ENCODE peak calls at places on chromosome 3, in ten cellular contexts. One of them, this sample, is unnamed.

GRCh38 chr3:50251220-50251619 is 15.2 kb downstream of the GNAI2 start:
- DNase-seq in cardiac muscle cell: peak; percentile 73
- DNase-seq in fibroblast of the aortic adventitia: peak; percentile 92
- DNase-seq in GM20000: no peak
- DNase-seq in nephron progenitor cell: no peak
- DNase-seq in astrocyte of the spinal cord: peak; percentile 89
- DNase-seq in endodermal cell: no peak
- DNase-seq in astrocyte: peak; percentile 93
- DNase-seq in heart left ventricle: no peak
- DNase-seq in HFFc6: peak; percentile 97
- DNase-seq in this sample: no peak

GRCh38 chr3:16437640-16438039 is 75.9 kb downstream of the RFTN1 start:
- DNase-seq in cardiac muscle cell: no peak
- DNase-seq in fibroblast of the aortic adventitia: no peak
- DNase-seq in GM20000: no peak
- DNase-seq in nephron progenitor cell: no peak
- DNase-seq in astrocyte of the spinal cord: no peak
- DNase-seq in endodermal cell: no peak
- DNase-seq in astrocyte: no peak
- DNase-seq in heart left ventricle: no peak
- DNase-seq in HFFc6: no peak
- DNase-seq in this sample: no peak

GRCh38 chr3:50494136-50494535 is 9.3 kb downstream of the CACNA2D2 start:
- DNase-seq in cardiac muscle cell: no peak
- DNase-seq in fibroblast of the aortic adventitia: no peak
- DNase-seq in GM20000: no peak
- DNase-seq in nephron progenitor cell: no peak
- DNase-seq in astrocyte of the spinal cord: no peak
- DNase-seq in endodermal cell: no peak
- DNase-seq in astrocyte: no peak
- DNase-seq in heart left ventricle: no peak
- DNase-seq in HFFc6: no peak
- DNase-seq in this sample: no peak

GRCh38 chr3:62876064-62876463 is 848 bp upstream of the CADPS start:
- DNase-seq in cardiac muscle cell: peak; percentile 56
- DNase-seq in fibroblast of the aortic adventitia: peak; percentile 22
- DNase-seq in GM20000: peak; percentile 26
- DNase-seq in nephron progenitor cell: peak; percentile 88
- DNase-seq in astrocyte of the spinal cord: peak; percentile 56
- DNase-seq in endodermal cell: peak; percentile 94
- DNase-seq in astrocyte: peak; percentile 64
- DNase-seq in heart left ventricle: peak; percentile 53
- DNase-seq in HFFc6: no peak
- DNase-seq in this sample: peak; percentile 79

GRCh38 chr3:120227710-120228347 is 57.2 kb downstream of the GPR156 start:
- DNase-seq in cardiac muscle cell: no peak
- DNase-seq in fibroblast of the aortic adventitia: no peak
- DNase-seq in GM20000: no peak
- DNase-seq in nephron progenitor cell: no peak
- DNase-seq in astrocyte of the spinal cord: peak; percentile 9
- DNase-seq in endodermal cell: peak; percentile 42
- DNase-seq in astrocyte: no peak
- DNase-seq in heart left ventricle: no peak
- DNase-seq in HFFc6: no peak
- DNase-seq in this sample: no peak

GRCh38 chr3:50317303-50317702 is 5.2 kb downstream of the HYAL2 start:
- DNase-seq in cardiac muscle cell: no peak
- DNase-seq in fibroblast of the aortic adventitia: no peak
- DNase-seq in GM20000: no peak
- DNase-seq in nephron progenitor cell: no peak
- DNase-seq in astrocyte of the spinal cord: no peak
- DNase-seq in endodermal cell: peak; percentile 43
- DNase-seq in astrocyte: no peak
- DNase-seq in heart left ventricle: no peak
- DNase-seq in HFFc6: no peak
- DNase-seq in this sample: no peak

GRCh38 chr3:140023616-140024530 is 88.9 kb downstream of the CLSTN2 start:
- DNase-seq in cardiac muscle cell: no peak
- DNase-seq in fibroblast of the aortic adventitia: peak; percentile 7
- DNase-seq in GM20000: no peak
- DNase-seq in nephron progenitor cell: no peak
- DNase-seq in astrocyte of the spinal cord: no peak
- DNase-seq in endodermal cell: no peak
- DNase-seq in astrocyte: no peak
- DNase-seq in heart left ventricle: no peak
- DNase-seq in HFFc6: no peak
- DNase-seq in this sample: no peak

GRCh38 chr3:157865449-157865862 is 240.8 kb downstream of the SHOX2 start:
- DNase-seq in cardiac muscle cell: peak; percentile 19
- DNase-seq in fibroblast of the aortic adventitia: no peak
- DNase-seq in GM20000: peak; percentile 63
- DNase-seq in nephron progenitor cell: peak; percentile 67
- DNase-seq in astrocyte of the spinal cord: no peak
- DNase-seq in endodermal cell: peak; percentile 93
- DNase-seq in astrocyte: no peak
- DNase-seq in heart left ventricle: no peak
- DNase-seq in HFFc6: no peak
- DNase-seq in this sample: peak; percentile 87

GRCh38 chr3:58173670-58174472 is 36.9 kb downstream of the DNASE1L3 start:
- DNase-seq in cardiac muscle cell: peak; percentile 24
- DNase-seq in fibroblast of the aortic adventitia: no peak
- DNase-seq in GM20000: peak; percentile 72
- DNase-seq in nephron progenitor cell: peak; percentile 52
- DNase-seq in astrocyte of the spinal cord: no peak
- DNase-seq in endodermal cell: peak; percentile 89
- DNase-seq in astrocyte: no peak
- DNase-seq in heart left ventricle: peak; percentile 52
- DNase-seq in HFFc6: no peak
- DNase-seq in this sample: peak; percentile 58

GRCh38 chr3:64708456-64708855 is 20.7 kb upstream of the ADAMTS9 start:
- DNase-seq in cardiac muscle cell: no peak
- DNase-seq in fibroblast of the aortic adventitia: no peak
- DNase-seq in GM20000: no peak
- DNase-seq in nephron progenitor cell: peak; percentile 4
- DNase-seq in astrocyte of the spinal cord: no peak
- DNase-seq in endodermal cell: no peak
- DNase-seq in astrocyte: no peak
- DNase-seq in heart left ventricle: no peak
- DNase-seq in HFFc6: no peak
- DNase-seq in this sample: no peak

GRCh38 chr3:151345854-151346253 is 16.5 kb upstream of the P2RY13 start:
- DNase-seq in cardiac muscle cell: peak; percentile 77
- DNase-seq in fibroblast of the aortic adventitia: peak; percentile 78
- DNase-seq in GM20000: no peak
- DNase-seq in nephron progenitor cell: no peak
- DNase-seq in astrocyte of the spinal cord: peak; percentile 73
- DNase-seq in endodermal cell: no peak
- DNase-seq in astrocyte: peak; percentile 68
- DNase-seq in heart left ventricle: no peak
- DNase-seq in HFFc6: peak; percentile 55
- DNase-seq in this sample: no peak

GRCh38 chr3:62188547-62189375 is 184.6 kb downstream of the FEZF2 start:
- DNase-seq in cardiac muscle cell: peak; percentile 85
- DNase-seq in fibroblast of the aortic adventitia: peak; percentile 85
- DNase-seq in GM20000: peak; percentile 74
- DNase-seq in nephron progenitor cell: peak; percentile 81
- DNase-seq in astrocyte of the spinal cord: peak; percentile 81
- DNase-seq in endodermal cell: peak; percentile 89
- DNase-seq in astrocyte: peak; percentile 31
- DNase-seq in heart left ventricle: peak; percentile 79
- DNase-seq in HFFc6: peak; percentile 57
- DNase-seq in this sample: peak; percentile 74

GRCh38 chr3:189754356-189754755 is 123.2 kb downstream of the TP63 start:
- DNase-seq in cardiac muscle cell: no peak
- DNase-seq in fibroblast of the aortic adventitia: no peak
- DNase-seq in GM20000: no peak
- DNase-seq in nephron progenitor cell: no peak
- DNase-seq in astrocyte of the spinal cord: no peak
- DNase-seq in endodermal cell: no peak
- DNase-seq in astrocyte: no peak
- DNase-seq in heart left ventricle: no peak
- DNase-seq in HFFc6: no peak
- DNase-seq in this sample: no peak

GRCh38 chr3:150913174-150913922 is 8.1 kb upstream of the MINDY4B start:
- DNase-seq in cardiac muscle cell: peak; percentile 11
- DNase-seq in fibroblast of the aortic adventitia: peak; percentile 5
- DNase-seq in GM20000: no peak
- DNase-seq in nephron progenitor cell: no peak
- DNase-seq in astrocyte of the spinal cord: no peak
- DNase-seq in endodermal cell: no peak
- DNase-seq in astrocyte: no peak
- DNase-seq in heart left ventricle: no peak
- DNase-seq in HFFc6: no peak
- DNase-seq in this sample: no peak

GRCh38 chr3:153096611-153097200 is 65.3 kb upstream of the RAP2B start:
- DNase-seq in cardiac muscle cell: no peak
- DNase-seq in fibroblast of the aortic adventitia: no peak
- DNase-seq in GM20000: no peak
- DNase-seq in nephron progenitor cell: no peak
- DNase-seq in astrocyte of the spinal cord: no peak
- DNase-seq in endodermal cell: no peak
- DNase-seq in astrocyte: no peak
- DNase-seq in heart left ventricle: no peak
- DNase-seq in HFFc6: no peak
- DNase-seq in this sample: no peak

GRCh38 chr3:122563717-122564025 is 429 bp downstream of the PARP9 start:
- DNase-seq in cardiac muscle cell: peak; percentile 18
- DNase-seq in fibroblast of the aortic adventitia: peak; percentile 32
- DNase-seq in GM20000: peak; percentile 34
- DNase-seq in nephron progenitor cell: no peak
- DNase-seq in astrocyte of the spinal cord: no peak
- DNase-seq in endodermal cell: peak; percentile 66
- DNase-seq in astrocyte: no peak
- DNase-seq in heart left ventricle: peak; percentile 20
- DNase-seq in HFFc6: no peak
- DNase-seq in this sample: no peak

GRCh38 chr3:49606427-49606826 is 52.1 kb downstream of the BSN start:
- DNase-seq in cardiac muscle cell: no peak
- DNase-seq in fibroblast of the aortic adventitia: no peak
- DNase-seq in GM20000: no peak
- DNase-seq in nephron progenitor cell: no peak
- DNase-seq in astrocyte of the spinal cord: no peak
- DNase-seq in endodermal cell: peak; percentile 30
- DNase-seq in astrocyte: no peak
- DNase-seq in heart left ventricle: no peak
- DNase-seq in HFFc6: no peak
- DNase-seq in this sample: no peak

GRCh38 chr3:13708301-13708700 is 159.4 kb downstream of the FBLN2 start:
- DNase-seq in cardiac muscle cell: no peak
- DNase-seq in fibroblast of the aortic adventitia: no peak
- DNase-seq in GM20000: no peak
- DNase-seq in nephron progenitor cell: no peak
- DNase-seq in astrocyte of the spinal cord: no peak
- DNase-seq in endodermal cell: peak; percentile 17
- DNase-seq in astrocyte: no peak
- DNase-seq in heart left ventricle: no peak
- DNase-seq in HFFc6: no peak
- DNase-seq in this sample: no peak

GRCh38 chr3:14862303-14862660 is 43.5 kb downstream of the FGD5 start:
- DNase-seq in cardiac muscle cell: no peak
- DNase-seq in fibroblast of the aortic adventitia: no peak
- DNase-seq in GM20000: no peak
- DNase-seq in nephron progenitor cell: no peak
- DNase-seq in astrocyte of the spinal cord: no peak
- DNase-seq in endodermal cell: no peak
- DNase-seq in astrocyte: no peak
- DNase-seq in heart left ventricle: no peak
- DNase-seq in HFFc6: no peak
- DNase-seq in this sample: no peak

GRCh38 chr3:143135150-143135549 is 15.6 kb downstream of the CHST2 start:
- DNase-seq in cardiac muscle cell: peak; percentile 95
- DNase-seq in fibroblast of the aortic adventitia: peak; percentile 94
- DNase-seq in GM20000: no peak
- DNase-seq in nephron progenitor cell: no peak
- DNase-seq in astrocyte of the spinal cord: peak; percentile 95
- DNase-seq in endodermal cell: no peak
- DNase-seq in astrocyte: peak; percentile 98
- DNase-seq in heart left ventricle: no peak
- DNase-seq in HFFc6: peak; percentile 96
- DNase-seq in this sample: no peak
- TF ChIP-seq CTCF in cardiac muscle cell: peak; percentile 32
- TF ChIP-seq CTCF in fibroblast of the aortic adventitia: peak; percentile 25
- TF ChIP-seq CTCF in GM20000: no peak
- TF ChIP-seq CTCF in nephron progenitor cell: no peak
- TF ChIP-seq CTCF in astrocyte of the spinal cord: no peak
- TF ChIP-seq CTCF in endodermal cell: no peak
- TF ChIP-seq CTCF in astrocyte: no peak
- TF ChIP-seq CTCF in heart left ventricle: no peak
- TF ChIP-seq CTCF in HFFc6: no peak
- TF ChIP-seq CTCF in this sample: no peak

GRCh38 chr3:42544492-42545283 is 37.1 kb downstream of the SEC22C start:
- DNase-seq in cardiac muscle cell: no peak
- DNase-seq in fibroblast of the aortic adventitia: no peak
- DNase-seq in GM20000: no peak
- DNase-seq in nephron progenitor cell: no peak
- DNase-seq in astrocyte of the spinal cord: peak; percentile 9
- DNase-seq in endodermal cell: no peak
- DNase-seq in astrocyte: no peak
- DNase-seq in heart left ventricle: no peak
- DNase-seq in HFFc6: no peak
- DNase-seq in this sample: no peak
- TF ChIP-seq CTCF in cardiac muscle cell: no peak
- TF ChIP-seq CTCF in fibroblast of the aortic adventitia: peak; percentile 17
- TF ChIP-seq CTCF in GM20000: no peak
- TF ChIP-seq CTCF in nephron progenitor cell: no peak
- TF ChIP-seq CTCF in astrocyte of the spinal cord: peak; percentile 26
- TF ChIP-seq CTCF in endodermal cell: peak; percentile 49
- TF ChIP-seq CTCF in astrocyte: no peak
- TF ChIP-seq CTCF in heart left ventricle: no peak
- TF ChIP-seq CTCF in HFFc6: peak; percentile 37
- TF ChIP-seq CTCF in this sample: no peak

GRCh38 chr3:112855883-112856282 is 9.2 kb upstream of the CD200R1L start:
- DNase-seq in cardiac muscle cell: no peak
- DNase-seq in fibroblast of the aortic adventitia: no peak
- DNase-seq in GM20000: no peak
- DNase-seq in nephron progenitor cell: no peak
- DNase-seq in astrocyte of the spinal cord: no peak
- DNase-seq in endodermal cell: no peak
- DNase-seq in astrocyte: no peak
- DNase-seq in heart left ventricle: no peak
- DNase-seq in HFFc6: no peak
- DNase-seq in this sample: no peak
- TF ChIP-seq CTCF in cardiac muscle cell: no peak
- TF ChIP-seq CTCF in fibroblast of the aortic adventitia: no peak
- TF ChIP-seq CTCF in GM20000: no peak
- TF ChIP-seq CTCF in nephron progenitor cell: no peak
- TF ChIP-seq CTCF in astrocyte of the spinal cord: no peak
- TF ChIP-seq CTCF in endodermal cell: no peak
- TF ChIP-seq CTCF in astrocyte: no peak
- TF ChIP-seq CTCF in heart left ventricle: no peak
- TF ChIP-seq CTCF in HFFc6: no peak
- TF ChIP-seq CTCF in this sample: no peak

DNA sequence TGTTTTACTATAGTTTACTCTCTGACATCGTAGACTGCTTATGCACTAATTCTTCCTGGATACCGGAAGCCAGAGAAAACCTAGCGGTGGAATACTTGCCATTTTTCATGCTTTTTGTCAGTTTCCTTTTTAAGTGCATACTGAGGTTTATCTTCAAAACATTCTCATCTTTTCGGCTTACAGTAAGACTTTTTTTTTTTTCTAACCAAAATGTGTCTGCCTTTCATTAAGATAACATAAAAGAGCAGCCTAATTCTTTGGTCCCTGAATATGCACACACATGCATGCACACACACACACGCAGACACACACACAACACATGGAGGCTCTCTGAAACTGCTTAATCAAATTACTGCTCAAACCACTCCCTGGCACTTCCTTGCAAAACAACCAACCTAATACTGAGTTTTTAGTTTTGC is 1.3 kb downstream of the ZNF445 start:
- DNase-seq in cardiac muscle cell: peak; percentile 57
- DNase-seq in fibroblast of the aortic adventitia: peak; percentile 60
- DNase-seq in GM20000: peak; percentile 25
- DNase-seq in nephron progenitor cell: no peak
- DNase-seq in astrocyte of the spinal cord: peak; percentile 38
- DNase-seq in endodermal cell: no peak
- DNase-seq in astrocyte: peak; percentile 62
- DNase-seq in heart left ventricle: no peak
- DNase-seq in HFFc6: peak; percentile 37
- DNase-seq in this sample: no peak
- TF ChIP-seq CTCF in cardiac muscle cell: no peak
- TF ChIP-seq CTCF in fibroblast of the aortic adventitia: peak; percentile 33
- TF ChIP-seq CTCF in GM20000: no peak
- TF ChIP-seq CTCF in nephron progenitor cell: no peak
- TF ChIP-seq CTCF in astrocyte of the spinal cord: no peak
- TF ChIP-seq CTCF in endodermal cell: no peak
- TF ChIP-seq CTCF in astrocyte: no peak
- TF ChIP-seq CTCF in heart left ventricle: no peak
- TF ChIP-seq CTCF in HFFc6: no peak
- TF ChIP-seq CTCF in this sample: no peak